ENCODE peak calls at places on chromosomes 7 and 10, in nine cellular contexts. One of them, this sample, is unnamed. For H3K4me1, the result is how much of the 10 kb centered on the place peaks cover.

GRCh38 chr7:148242271-148242801 is 348.2 kb upstream of the C7orf33 start:
- DNase-seq in mammary epithelial cell: peak
- DNase-seq in HepG2: peak
- DNase-seq in IMR-90: peak
- DNase-seq in endothelial cell of umbilical vein: no peak
- DNase-seq in SK-N-SH: peak
- DNase-seq in HCT116: peak
- DNase-seq in fibroblast of lung: peak
- DNase-seq in astrocyte: peak
- DNase-seq in this sample: peak

GRCh38 chr10:1096287-1096889 is 40.2 kb downstream of the WDR37 start:
- DNase-seq in mammary epithelial cell: no peak
- DNase-seq in HepG2: no peak
- DNase-seq in astrocyte: no peak
- DNase-seq in endothelial cell of umbilical vein: no peak
- DNase-seq in fibroblast of lung: no peak
- DNase-seq in HCT116: no peak
- DNase-seq in IMR-90: no peak
- DNase-seq in SK-N-SH: no peak
- DNase-seq in this sample: no peak

GRCh38 chr7:158407581-158408331 is 179.9 kb downstream of the PTPRN2 start:
- DNase-seq in endothelial cell of umbilical vein: no peak
- DNase-seq in fibroblast of lung: peak
- DNase-seq in HCT116: peak
- DNase-seq in IMR-90: no peak
- DNase-seq in HepG2: peak
- DNase-seq in mammary epithelial cell: peak
- DNase-seq in SK-N-SH: peak
- DNase-seq in astrocyte: peak
- DNase-seq in this sample: no peak

GRCh38 chr7:503046-503574 is 16.5 kb downstream of the PDGFA start:
- DNase-seq in HepG2: no peak
- DNase-seq in fibroblast of lung: no peak
- DNase-seq in mammary epithelial cell: no peak
- DNase-seq in SK-N-SH: no peak
- DNase-seq in astrocyte: no peak
- DNase-seq in IMR-90: no peak
- DNase-seq in endothelial cell of umbilical vein: no peak
- DNase-seq in HCT116: no peak
- DNase-seq in this sample: no peak

GRCh38 chr10:71850021-71850744 is 868 bp downstream of the PSAP start:
- DNase-seq in SK-N-SH: no peak
- DNase-seq in mammary epithelial cell: no peak
- DNase-seq in astrocyte: no peak
- DNase-seq in HepG2: no peak
- DNase-seq in fibroblast of lung: no peak
- DNase-seq in IMR-90: no peak
- DNase-seq in HCT116: no peak
- DNase-seq in endothelial cell of umbilical vein: no peak
- DNase-seq in this sample: no peak

GRCh38 chr10:33344676-33345075 is 10.2 kb upstream of the NRP1 start:
- DNase-seq in fibroblast of lung: no peak
- DNase-seq in HepG2: no peak
- DNase-seq in mammary epithelial cell: no peak
- DNase-seq in endothelial cell of umbilical vein: no peak
- DNase-seq in SK-N-SH: no peak
- DNase-seq in IMR-90: no peak
- DNase-seq in HCT116: no peak
- DNase-seq in astrocyte: no peak
- DNase-seq in this sample: no peak

GRCh38 chr10:29482591-29483421 is 152.0 kb downstream of the SVIL start:
- DNase-seq in IMR-90: peak
- DNase-seq in astrocyte: peak
- DNase-seq in HepG2: peak
- DNase-seq in HCT116: no peak
- DNase-seq in fibroblast of lung: peak
- DNase-seq in endothelial cell of umbilical vein: no peak
- DNase-seq in SK-N-SH: peak
- DNase-seq in mammary epithelial cell: no peak
- DNase-seq in this sample: peak

GRCh38 chr10:36188461-36188860 is 546.4 kb upstream of the FZD8 start:
- DNase-seq in IMR-90: no peak
- DNase-seq in mammary epithelial cell: no peak
- DNase-seq in astrocyte: no peak
- DNase-seq in fibroblast of lung: no peak
- DNase-seq in endothelial cell of umbilical vein: no peak
- DNase-seq in HepG2: no peak
- DNase-seq in HCT116: no peak
- DNase-seq in SK-N-SH: no peak
- DNase-seq in this sample: no peak

GRCh38 chr10:121675344-121675743 is 77.1 kb upstream of the FGFR2 start:
- DNase-seq in HCT116: no peak
- DNase-seq in SK-N-SH: no peak
- DNase-seq in IMR-90: no peak
- DNase-seq in endothelial cell of umbilical vein: no peak
- DNase-seq in fibroblast of lung: no peak
- DNase-seq in astrocyte: no peak
- DNase-seq in HepG2: no peak
- DNase-seq in mammary epithelial cell: no peak
- DNase-seq in this sample: no peak

GRCh38 chr7:129947701-129948100 is 5.1 kb downstream of the UBE2H start:
- DNase-seq in SK-N-SH: no peak
- DNase-seq in endothelial cell of umbilical vein: no peak
- DNase-seq in IMR-90: no peak
- DNase-seq in astrocyte: peak
- DNase-seq in HCT116: no peak
- DNase-seq in HepG2: no peak
- DNase-seq in fibroblast of lung: peak
- DNase-seq in mammary epithelial cell: no peak
- DNase-seq in this sample: no peak

GRCh38 chr7:44076101-44076895 is 6.0 kb downstream of the POLM start:
- DNase-seq in endothelial cell of umbilical vein: no peak
- DNase-seq in IMR-90: no peak
- DNase-seq in SK-N-SH: no peak
- DNase-seq in fibroblast of lung: no peak
- DNase-seq in HepG2: no peak
- DNase-seq in astrocyte: no peak
- DNase-seq in mammary epithelial cell: no peak
- DNase-seq in HCT116: no peak
- DNase-seq in this sample: no peak

GRCh38 chr10:132333386-132333785 is 1.4 kb downstream of the LRRC27 start:
- DNase-seq in IMR-90: no peak
- DNase-seq in HCT116: no peak
- DNase-seq in mammary epithelial cell: no peak
- DNase-seq in HepG2: no peak
- DNase-seq in fibroblast of lung: no peak
- DNase-seq in SK-N-SH: no peak
- DNase-seq in endothelial cell of umbilical vein: no peak
- DNase-seq in astrocyte: no peak
- DNase-seq in this sample: no peak

GRCh38 chr7:65983965-65984654 is 2.1 kb upstream of the GUSB start:
- DNase-seq in mammary epithelial cell: peak
- DNase-seq in endothelial cell of umbilical vein: peak
- DNase-seq in IMR-90: no peak
- DNase-seq in fibroblast of lung: no peak
- DNase-seq in HepG2: no peak
- DNase-seq in astrocyte: no peak
- DNase-seq in SK-N-SH: no peak
- DNase-seq in HCT116: no peak
- DNase-seq in this sample: no peak

GRCh38 chr7:13903997-13904396 is 85.5 kb downstream of the ETV1 start:
- DNase-seq in HCT116: no peak
- DNase-seq in IMR-90: peak
- DNase-seq in HepG2: no peak
- DNase-seq in endothelial cell of umbilical vein: no peak
- DNase-seq in SK-N-SH: no peak
- DNase-seq in mammary epithelial cell: no peak
- DNase-seq in astrocyte: peak
- DNase-seq in fibroblast of lung: peak
- DNase-seq in this sample: no peak

GRCh38 chr10:31343009-31343408 is 24.0 kb downstream of the ZEB1 start:
- DNase-seq in IMR-90: no peak
- DNase-seq in endothelial cell of umbilical vein: no peak
- DNase-seq in HCT116: no peak
- DNase-seq in astrocyte: no peak
- DNase-seq in HepG2: no peak
- DNase-seq in mammary epithelial cell: no peak
- DNase-seq in SK-N-SH: no peak
- DNase-seq in fibroblast of lung: no peak
- DNase-seq in this sample: no peak

GRCh38 chr10:63268139-63268797 is 135.1 kb downstream of the NRBF2 start:
- DNase-seq in IMR-90: peak
- DNase-seq in endothelial cell of umbilical vein: no peak
- DNase-seq in SK-N-SH: no peak
- DNase-seq in HepG2: peak
- DNase-seq in astrocyte: peak
- DNase-seq in fibroblast of lung: no peak
- DNase-seq in mammary epithelial cell: no peak
- DNase-seq in HCT116: no peak
- DNase-seq in this sample: no peak

GRCh38 chr7:100166317-100166940 is 2.0 kb downstream of the GAL3ST4 start:
- DNase-seq in HCT116: no peak
- DNase-seq in SK-N-SH: peak
- DNase-seq in endothelial cell of umbilical vein: no peak
- DNase-seq in mammary epithelial cell: no peak
- DNase-seq in HepG2: no peak
- DNase-seq in IMR-90: no peak
- DNase-seq in fibroblast of lung: no peak
- DNase-seq in astrocyte: no peak
- DNase-seq in this sample: peak

GRCh38 chr7:65892832-65893231 is 20.0 kb downstream of the VKORC1L1 start:
- DNase-seq in astrocyte: no peak
- DNase-seq in mammary epithelial cell: no peak
- DNase-seq in endothelial cell of umbilical vein: no peak
- DNase-seq in IMR-90: peak
- DNase-seq in HCT116: no peak
- DNase-seq in HepG2: no peak
- DNase-seq in SK-N-SH: no peak
- DNase-seq in fibroblast of lung: peak
- DNase-seq in this sample: no peak

GRCh38 chr7:138354066-138354465 is 106.0 kb upstream of the TRIM24 start:
- DNase-seq in IMR-90: no peak
- DNase-seq in fibroblast of lung: no peak
- DNase-seq in astrocyte: no peak
- DNase-seq in SK-N-SH: no peak
- DNase-seq in HepG2: no peak
- DNase-seq in mammary epithelial cell: no peak
- DNase-seq in HCT116: no peak
- DNase-seq in endothelial cell of umbilical vein: no peak
- DNase-seq in this sample: no peak

GRCh38 chr10:103111031-103111917 is 81.8 kb downstream of the NT5C2 start:
- DNase-seq in HCT116: no peak
- DNase-seq in astrocyte: peak
- DNase-seq in endothelial cell of umbilical vein: no peak
- DNase-seq in mammary epithelial cell: peak
- DNase-seq in SK-N-SH: no peak
- DNase-seq in IMR-90: peak
- DNase-seq in HepG2: peak
- DNase-seq in fibroblast of lung: peak
- DNase-seq in this sample: no peak
- TF ChIP-seq CTCF in HCT116: no peak
- TF ChIP-seq CTCF in astrocyte: no peak
- TF ChIP-seq CTCF in endothelial cell of umbilical vein: no peak
- TF ChIP-seq CTCF in mammary epithelial cell: no peak
- TF ChIP-seq CTCF in SK-N-SH: no peak
- TF ChIP-seq CTCF in IMR-90: no peak
- TF ChIP-seq CTCF in HepG2: no peak
- TF ChIP-seq CTCF in fibroblast of lung: no peak
- TF ChIP-seq CTCF in this sample: no peak

GRCh38 chr7:5231116-5231515 is 41.1 kb downstream of the WIPI2 start:
- DNase-seq in fibroblast of lung: no peak
- DNase-seq in HCT116: no peak
- DNase-seq in HepG2: no peak
- DNase-seq in SK-N-SH: no peak
- DNase-seq in IMR-90: no peak
- DNase-seq in endothelial cell of umbilical vein: no peak
- DNase-seq in mammary epithelial cell: no peak
- DNase-seq in astrocyte: no peak
- DNase-seq in this sample: no peak
- H3K4me1 ChIP-seq in fibroblast of lung: under half
- H3K4me1 ChIP-seq in HCT116: under half
- H3K4me1 ChIP-seq in HepG2: under half
- H3K4me1 ChIP-seq in SK-N-SH: under half
- H3K4me1 ChIP-seq in IMR-90: under half
- H3K4me1 ChIP-seq in endothelial cell of umbilical vein: under half
- H3K4me1 ChIP-seq in mammary epithelial cell: under half
- H3K4me1 ChIP-seq in astrocyte: under half
- H3K4me1 ChIP-seq in this sample: under half

GRCh38 chr7:99141756-99142726 is 1.9 kb downstream of the SMURF1 start:
- DNase-seq in HCT116: no peak
- DNase-seq in mammary epithelial cell: peak
- DNase-seq in astrocyte: peak
- DNase-seq in IMR-90: peak
- DNase-seq in endothelial cell of umbilical vein: peak
- DNase-seq in SK-N-SH: peak
- DNase-seq in fibroblast of lung: peak
- DNase-seq in HepG2: peak
- DNase-seq in this sample: peak
- H3K9ac ChIP-seq in HCT116: no peak
- H3K9ac ChIP-seq in mammary epithelial cell: peak
- H3K9ac ChIP-seq in astrocyte: peak
- H3K9ac ChIP-seq in IMR-90: peak
- H3K9ac ChIP-seq in endothelial cell of umbilical vein: peak
- H3K9ac ChIP-seq in SK-N-SH: peak
- H3K9ac ChIP-seq in fibroblast of lung: peak
- H3K9ac ChIP-seq in HepG2: peak
- H3K9ac ChIP-seq in this sample: peak

GRCh38 chr10:5088703-5089261 is 5.4 kb upstream of the AKR1C3 start:
- DNase-seq in fibroblast of lung: no peak
- DNase-seq in astrocyte: no peak
- DNase-seq in HepG2: no peak
- DNase-seq in SK-N-SH: no peak
- DNase-seq in HCT116: no peak
- DNase-seq in mammary epithelial cell: no peak
- DNase-seq in IMR-90: no peak
- DNase-seq in endothelial cell of umbilical vein: no peak
- DNase-seq in this sample: no peak

GRCh38 chr10:5090551-5090950 is 3.7 kb upstream of the AKR1C3 start:
- DNase-seq in HCT116: no peak
- DNase-seq in endothelial cell of umbilical vein: no peak
- DNase-seq in HepG2: no peak
- DNase-seq in mammary epithelial cell: peak
- DNase-seq in SK-N-SH: no peak
- DNase-seq in fibroblast of lung: peak
- DNase-seq in astrocyte: no peak
- DNase-seq in IMR-90: no peak
- DNase-seq in this sample: no peak

GRCh38 chr10:5091196-5091595 is 3.0 kb upstream of the AKR1C3 start:
- DNase-seq in HepG2: no peak
- DNase-seq in mammary epithelial cell: no peak
- DNase-seq in fibroblast of lung: no peak
- DNase-seq in SK-N-SH: no peak
- DNase-seq in HCT116: no peak
- DNase-seq in IMR-90: no peak
- DNase-seq in astrocyte: no peak
- DNase-seq in endothelial cell of umbilical vein: no peak
- DNase-seq in this sample: no peak

GRCh38 chr10:5092375-5092774 is 1.8 kb upstream of the AKR1C3 start:
- DNase-seq in IMR-90: no peak
- DNase-seq in astrocyte: no peak
- DNase-seq in fibroblast of lung: no peak
- DNase-seq in mammary epithelial cell: no peak
- DNase-seq in endothelial cell of umbilical vein: no peak
- DNase-seq in SK-N-SH: no peak
- DNase-seq in HCT116: no peak
- DNase-seq in HepG2: no peak
- DNase-seq in this sample: no peak

GRCh38 chr10:5089869-5090268 is 4.3 kb upstream of the AKR1C3 start:
- DNase-seq in fibroblast of lung: peak
- DNase-seq in HCT116: peak
- DNase-seq in astrocyte: no peak
- DNase-seq in mammary epithelial cell: peak
- DNase-seq in SK-N-SH: no peak
- DNase-seq in HepG2: peak
- DNase-seq in endothelial cell of umbilical vein: peak
- DNase-seq in IMR-90: peak
- DNase-seq in this sample: peak
- TF ChIP-seq CTCF in fibroblast of lung: peak
- TF ChIP-seq CTCF in HCT116: peak
- TF ChIP-seq CTCF in astrocyte: peak
- TF ChIP-seq CTCF in mammary epithelial cell: peak
- TF ChIP-seq CTCF in SK-N-SH: peak
- TF ChIP-seq CTCF in HepG2: peak
- TF ChIP-seq CTCF in endothelial cell of umbilical vein: peak
- TF ChIP-seq CTCF in IMR-90: peak
- TF ChIP-seq CTCF in this sample: peak

This sample was measured in endodermal cell.